ENCODE peak calls at places on chromosomes 6 and 20, in four cellular contexts. C, T, F and K are unnamed samples.

GRCh38 chr6:25670208-25670607 is 18.2 kb downstream of the SCGN start:
- DNase-seq in C (no peak), T (no peak), F (no peak), K (no peak)

GRCh38 chr20:43554369-43554768 is 4.5 kb upstream of the SGK2 start:
- DNase-seq in C (no peak), T (no peak), F (no peak), K (no peak)

GRCh38 chr6:42774201-42774600 is 7.7 kb upstream of the BICRAL start:
- DNase-seq in C (no peak), T (no peak), F (no peak), K (no peak)

GRCh38 chr6:72739368-72739779 is 117.5 kb downstream of the KCNQ5 start:
- DNase-seq in C (no peak), T (no peak), F (no peak), K (no peak)

GRCh38 chr6:137811121-137811911 is 55.7 kb upstream of the TNFAIP3 start:
- DNase-seq in C (peak), T (peak), F (peak), K (peak)

GRCh38 chr6:3848380-3848779 is 793 bp upstream of the FAM50B start:
- DNase-seq in C (peak), T (no peak), F (no peak), K (no peak)

GRCh38 chr6:111057074-111057752 is 30.1 kb upstream of the SLC16A10 start:
- DNase-seq in C (peak), T (no peak), F (no peak), K (peak)

GRCh38 chr6:170052991-170053821 is 237.7 kb downstream of the DLL1 start:
- DNase-seq in C (no peak), T (no peak), F (no peak), K (no peak)

GRCh38 chr6:80433666-80434025 is 327.2 kb downstream of the BCKDHB start:
- DNase-seq in C (no peak), T (no peak), F (no peak), K (no peak)

GRCh38 chr20:78338-78737 is 9.1 kb upstream of the DEFB125 start:
- DNase-seq in C (no peak), T (no peak), F (no peak), K (no peak)

GRCh38 chr6:152380351-152380767 is 256.8 kb downstream of the SYNE1 start:
- DNase-seq in C (peak), T (no peak), F (no peak), K (no peak)

GRCh38 chr6:131954099-131954774 is 3.1 kb upstream of the CCN2 start:
- DNase-seq in C (peak), T (no peak), F (no peak), K (no peak)

GRCh38 chr20:49938173-49939163 is 2.3 kb downstream of the RNF114 start:
- DNase-seq in C (peak), T (no peak), F (no peak), K (no peak)

GRCh38 chr6:55319961-55320690 is 7.1 kb upstream of the GFRAL start:
- DNase-seq in C (no peak), T (no peak), F (no peak), K (no peak)

GRCh38 chr6:34560366-34561226 is 4.5 kb upstream of the SPDEF start:
- DNase-seq in C (peak), T (no peak), F (no peak), K (peak)

GRCh38 chr20:51412991-51413471 is 129.5 kb downstream of the NFATC2 start:
- DNase-seq in C (peak), T (no peak), F (no peak), K (no peak)